ENCODE peak calls at places on chromosomes 4 and X, in five cellular contexts. G, O, Y, U and T are unnamed samples.

GRCh38 chrX:43817454-43817853 is 64.8 kb downstream of the MAOB start:
- DNase-seq in O (no peak), G (no peak), U (no peak), Y (no peak), T (no peak)

GRCh38 chr4:67035501-67035900 is 509.8 kb downstream of the CENPC start:
- DNase-seq in G (no peak), U (peak), O (no peak), Y (no peak), T (no peak)

GRCh38 chr4:69716654-69717053 is 43.8 kb downstream of the SULT1B1 start:
- DNase-seq in O (no peak), Y (no peak), U (no peak), G (no peak), T (no peak)

GRCh38 chr4:187550256-187550950 is 445.2 kb upstream of the ZFP42 start:
- DNase-seq in G (no peak), U (peak), O (no peak), Y (no peak), T (no peak)

GRCh38 chrX:349702-350101 is 31.1 kb upstream of the GTPBP6 start:
- DNase-seq in Y (no peak), O (no peak), G (no peak), U (no peak), T (no peak)

GRCh38 chrX:148049441-148049840 is 68.3 kb downstream of the FMR1NB start:
- DNase-seq in U (peak), Y (no peak), G (peak), O (peak), T (no peak)

GRCh38 chrX:129808163-129808828 is 28.5 kb downstream of the SASH3 start:
- DNase-seq in U (no peak), G (no peak), Y (no peak), O (no peak), T (no peak)

GRCh38 chr4:149841686-149842085 is 26.0 kb upstream of the IQCM start:
- DNase-seq in G (peak), O (no peak), U (no peak), Y (no peak), T (no peak)

GRCh38 chrX:148960060-148960459 is 459.6 kb downstream of the AFF2 start:
- DNase-seq in O (no peak), G (no peak), Y (no peak), U (no peak), T (no peak)

GRCh38 chr4:112514449-112515277 is 1.3 kb downstream of the NEUROG2 start:
- DNase-seq in Y (no peak), G (peak), O (no peak), U (no peak), T (no peak)

GRCh38 chr4:88744609-88745008 is 47.0 kb upstream of the NAP1L5 start:
- DNase-seq in Y (no peak), G (no peak), O (no peak), U (no peak), T (no peak)

GRCh38 chrX:152817082-152817744 is 13.3 kb downstream of the CETN2 start:
- DNase-seq in O (peak), Y (no peak), G (peak), U (peak), T (no peak)

GRCh38 chr4:187357045-187357643 is 633.5 kb upstream of the FAT1 start:
- DNase-seq in O (no peak), Y (no peak), G (no peak), U (no peak), T (no peak)

GRCh38 chrX:107135076-107135964 is 16.7 kb upstream of the RBM41 start:
- DNase-seq in Y (no peak), G (no peak), U (peak), O (peak), T (no peak)

GRCh38 chrX:114976321-114976720 is 41.1 kb downstream of the IL13RA2 start:
- DNase-seq in U (no peak), O (no peak), G (no peak), Y (no peak), T (no peak)

GRCh38 chrX:40832723-40833122 is 97.4 kb upstream of the MED14 start:
- DNase-seq in Y (peak), O (no peak), G (peak), U (no peak), T (no peak)
- H3K4me3 ChIP-seq in Y (no peak), O (no peak), G (no peak), U (no peak), T (no peak)

DNA sequence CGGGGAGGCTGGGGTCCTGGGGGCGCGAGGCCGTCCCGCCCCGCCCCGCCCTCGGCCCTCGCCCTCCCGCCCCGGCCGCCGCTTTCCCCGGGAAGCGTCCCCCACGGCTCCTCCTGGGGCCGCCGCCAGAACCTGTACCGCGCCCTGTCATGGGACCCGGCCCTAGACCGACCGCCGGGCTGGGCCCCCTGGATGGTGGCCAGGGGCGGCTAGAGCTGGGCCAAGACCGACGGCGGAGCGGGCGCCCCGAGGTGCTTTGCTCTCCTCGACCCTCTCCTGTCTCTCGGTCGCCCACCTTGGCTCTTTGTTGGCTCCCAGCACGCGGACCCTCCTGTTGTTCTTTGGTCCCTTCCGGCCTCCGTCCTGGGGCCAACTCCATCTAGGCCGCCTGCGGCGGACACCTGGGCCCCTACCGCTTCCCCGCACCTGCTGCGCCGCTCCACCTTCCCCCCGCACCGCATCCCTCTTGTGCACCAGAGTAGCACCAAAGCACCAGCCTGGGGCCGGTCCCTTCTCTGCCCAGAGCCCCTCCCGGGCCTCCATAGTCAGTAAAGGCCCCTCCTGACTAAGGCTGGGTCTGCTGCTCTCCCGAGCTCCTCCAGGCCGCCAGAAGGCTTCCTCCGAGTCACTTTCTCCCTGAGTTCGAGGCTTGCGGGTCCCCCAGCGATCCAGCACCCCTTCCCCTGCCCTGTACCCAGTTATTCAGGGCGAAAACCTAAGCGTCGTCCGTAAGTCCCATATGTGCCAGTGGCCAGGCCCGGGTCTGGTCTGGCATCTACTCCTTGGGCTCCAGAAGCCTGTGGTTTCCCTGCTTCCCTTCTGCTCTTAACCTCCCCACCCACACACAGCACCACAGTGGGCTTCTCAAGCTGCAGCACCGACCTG is 587 bp downstream of the TACC3 start:
- DNase-seq in O (no peak), U (no peak), G (peak), Y (peak), T (peak)
- H3K4me3 ChIP-seq in O (peak), U (peak), G (peak), Y (no peak), T (peak)

GRCh38 chr4:37893164-37893563 is 2.3 kb downstream of the TBC1D1 start:
- DNase-seq in U (no peak), G (no peak), O (no peak), Y (no peak), T (no peak)
- H3K4me3 ChIP-seq in U (no peak), G (no peak), O (peak), Y (no peak), T (no peak)

GRCh38 chrX:21926527-21927278 is 13.8 kb upstream of the SMS start:
- DNase-seq in G (peak), Y (no peak), O (peak), U (peak), T (no peak)

GRCh38 chrX:21929209-21929608 is 11.3 kb upstream of the SMS start:
- DNase-seq in U (no peak), O (no peak), Y (no peak), G (no peak), T (no peak)

GRCh38 chrX:21930986-21931385 is 9.5 kb upstream of the SMS start:
- DNase-seq in O (no peak), U (no peak), Y (no peak), G (no peak), T (no peak)

DNA sequence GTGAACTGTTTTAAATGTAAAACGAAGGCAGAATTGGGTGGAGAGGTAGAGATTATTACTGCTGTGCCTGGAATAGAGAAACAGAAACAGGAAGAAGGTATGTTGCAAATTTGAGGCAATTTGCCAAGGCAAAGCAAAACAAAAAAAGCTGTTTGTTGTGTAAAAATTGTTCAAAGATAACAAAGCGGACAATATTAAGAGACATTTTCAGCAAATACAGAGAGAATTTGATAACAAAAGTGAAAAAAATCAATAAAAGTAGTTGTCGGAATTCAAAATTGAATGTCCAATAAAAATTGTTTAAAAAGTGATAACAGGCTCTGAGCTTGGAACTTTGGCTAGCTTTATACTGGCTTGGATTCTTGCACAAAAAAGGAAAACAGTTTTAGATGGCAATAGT is 14.4 kb upstream of the SMS start:
- DNase-seq in G (no peak), U (no peak), Y (no peak), O (no peak), T (no peak)
- H3K4me3 ChIP-seq in G (no peak), U (no peak), Y (no peak), O (no peak), T (no peak)

DNA sequence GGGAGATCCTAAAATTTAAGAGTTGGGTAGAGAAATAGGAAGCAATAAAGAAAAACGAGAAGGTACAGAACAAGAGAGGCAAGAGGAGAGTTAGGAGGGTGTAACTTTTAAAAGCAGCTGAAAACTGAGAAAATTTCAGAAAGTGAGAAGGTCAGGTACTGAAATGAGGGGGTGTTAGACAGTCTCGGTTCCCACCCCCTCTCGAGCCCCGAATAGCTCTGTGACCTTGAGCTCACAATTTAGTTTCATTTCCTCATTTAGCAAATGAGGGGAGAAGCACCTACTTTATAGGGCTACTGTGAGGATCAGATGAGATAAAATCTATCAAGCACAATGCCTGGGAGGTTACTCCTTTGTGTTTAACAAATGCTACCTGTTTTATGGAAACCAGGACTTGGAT is 4.8 kb downstream of the UGT8 start:
- DNase-seq in Y (no peak), O (no peak), G (no peak), U (no peak), T (no peak)
- H3K4me3 ChIP-seq in Y (peak), O (no peak), G (no peak), U (no peak), T (no peak)